ENCODE peak calls at places on chromosomes 12 and 14, in ten cellular contexts. T is neural progenitor cell, G is left ventricle myocardium inferior, A is A549, K is tibial artery, V is uterus, L is adrenal gland, N is brain microvascular endothelial cell, J is mammary epithelial cell, W is upper lobe of right lung. D is an unnamed sample.

GRCh38 chr12:57793920-57794319 is 11.3 kb downstream of the TSFM start:
- DNase-seq in T (no peak), G (no peak), A (no peak), K (no peak), V (no peak), L (peak), N (peak), J (peak), W (no peak), D (no peak)

GRCh38 chr12:62957233-62957953 is 22.4 kb upstream of the PPM1H start:
- DNase-seq in T (no peak), G (no peak), A (no peak), K (no peak), V (no peak), L (no peak), N (peak), J (no peak), W (no peak), D (no peak)

GRCh38 chr12:65823481-65824313 is 586 bp upstream of the HMGA2 start:
- DNase-seq in T (peak), G (no peak), A (peak), K (no peak), V (peak), L (peak), N (peak), J (peak), W (peak), D (peak)

GRCh38 chr12:131091413-131091975 is 137.8 kb downstream of the ADGRD1 start:
- DNase-seq in T (no peak), G (no peak), A (no peak), K (no peak), V (peak), L (peak), N (no peak), J (no peak), W (no peak), D (no peak)

GRCh38 chr12:109433618-109434017 is 43.5 kb downstream of the KCTD10 start:
- DNase-seq in T (peak), G (peak), A (peak), K (no peak), V (no peak), L (peak), N (no peak), J (no peak), W (no peak), D (peak)

GRCh38 chr12:104823985-104824441 is 134.1 kb downstream of the SLC41A2 start:
- DNase-seq in T (no peak), G (no peak), A (no peak), K (peak), V (no peak), L (no peak), N (no peak), J (no peak), W (peak), D (no peak)

GRCh38 chr12:79422060-79422812 is 268.5 kb downstream of the PAWR start:
- DNase-seq in T (no peak), G (no peak), A (no peak), K (no peak), V (no peak), L (no peak), N (no peak), J (no peak), W (no peak), D (no peak)

GRCh38 chr12:9761407-9761736 is 671 bp upstream of the CD69 start:
- DNase-seq in T (no peak), G (no peak), A (no peak), K (no peak), V (no peak), L (no peak), N (no peak), J (no peak), W (no peak), D (no peak)

GRCh38 chr14:36522347-36522971 is 2.4 kb upstream of the NKX2-1 start:
- DNase-seq in T (peak), G (no peak), A (no peak), K (no peak), V (no peak), L (no peak), N (no peak), J (no peak), W (peak), D (no peak)

GRCh38 chr14:36522972-36523685 is 3.1 kb upstream of the NKX2-1 start:
- DNase-seq in T (peak), G (no peak), A (no peak), K (no peak), V (no peak), L (no peak), N (no peak), J (no peak), W (no peak), D (no peak)

GRCh38 chr14:36524220-36524837 is 4.3 kb upstream of the NKX2-1 start:
- DNase-seq in T (peak), G (no peak), A (no peak), K (no peak), V (no peak), L (no peak), N (no peak), J (no peak), W (peak), D (no peak)

GRCh38 chr14:36525746-36526099 is 5.7 kb upstream of the NKX2-1 start:
- DNase-seq in T (no peak), G (no peak), A (no peak), K (no peak), V (no peak), L (no peak), N (no peak), J (no peak), W (no peak), D (no peak)

GRCh38 chr14:36524874-36525745 is 5.1 kb upstream of the NKX2-1 start:
- DNase-seq in T (peak), G (no peak), A (peak), K (no peak), V (no peak), L (no peak), N (no peak), J (no peak), W (peak), D (no peak)
- TF ChIP-seq CTCF in T (peak), G (peak), A (peak), K (no peak), V (no peak), L (peak), N (peak), J (peak), W (peak), D (peak)

GRCh38 chr12:50083301-50083700 is 1.8 kb upstream of the SMARCD1 start:
- DNase-seq in T (no peak), G (no peak), A (no peak), K (no peak), V (no peak), L (no peak), N (no peak), J (no peak), W (no peak), D (no peak)
- H3K27ac ChIP-seq in T (no peak), G (no peak), A (peak), K (no peak), V (peak), L (no peak), N (no peak), J (no peak), W (no peak), D (no peak)

GRCh38 chr12:96335270-96335669 is 65.0 kb downstream of the CDK17 start:
- DNase-seq in T (no peak), G (no peak), A (no peak), K (no peak), V (no peak), L (no peak), N (no peak), J (no peak), W (no peak), D (no peak)
- H3K4me3 ChIP-seq in T (no peak), G (no peak), A (no peak), K (no peak), V (no peak), L (no peak), N (no peak), J (no peak), W (no peak), D (no peak)

DNA sequence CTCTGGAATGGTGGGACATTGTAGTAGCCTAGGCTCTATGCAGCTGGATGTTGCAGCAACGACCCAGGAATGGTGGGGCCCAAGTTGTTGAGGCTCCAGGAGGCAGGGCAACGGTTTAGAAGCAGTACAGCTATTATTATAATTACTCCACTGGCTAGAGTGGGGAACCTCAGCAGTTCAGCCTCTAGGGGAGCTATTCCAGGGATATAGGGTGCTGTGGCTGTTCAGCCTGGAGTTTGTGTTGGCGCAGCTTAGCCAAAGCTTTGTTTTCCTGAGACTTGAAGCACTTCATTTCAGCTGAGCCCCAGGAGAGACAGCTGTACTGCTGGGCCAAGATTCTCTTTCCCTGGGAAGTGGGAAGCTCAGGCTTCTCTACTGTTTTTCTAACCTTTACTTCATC is 1023.0 kb upstream of the ATXN7L3B start:
- DNase-seq in T (peak), G (no peak), A (peak), K (no peak), V (no peak), L (no peak), N (no peak), J (no peak), W (no peak), D (no peak)
- TF ChIP-seq CTCF in T (peak), G (no peak), A (no peak), K (no peak), V (no peak), L (no peak), N (peak), J (no peak), W (no peak), D (peak)